ENCODE peak calls at places on chromosomes 13 and 19, in five cellular contexts. Y is AG04449, G is cardiac muscle cell, T is IMR-90, S is brain microvascular endothelial cell. F is an unnamed sample.

GRCh38 chr19:37251308-37252229 is 33.6 kb downstream of the ZNF383 start:
- DNase-seq in Y (peak), G (no peak), T (peak), S (peak), F (peak)

GRCh38 chr19:33561261-33561660 is 39.7 kb upstream of the PEPD start:
- DNase-seq in Y (no peak), G (no peak), T (no peak), S (no peak), F (no peak)

GRCh38 chr13:25214371-25215252 is 42.5 kb upstream of the AMER2 start:
- DNase-seq in Y (no peak), G (no peak), T (peak), S (no peak), F (no peak)

GRCh38 chr13:99342723-99343315 is 35.6 kb upstream of the GPR183 start:
- DNase-seq in Y (no peak), G (no peak), T (no peak), S (no peak), F (no peak)

GRCh38 chr19:16088985-16089846 is 12.9 kb downstream of the TPM4 start:
- DNase-seq in Y (no peak), G (no peak), T (no peak), S (no peak), F (no peak)

GRCh38 chr13:36639610-36640009 is 34.2 kb upstream of the SERTM1 start:
- DNase-seq in Y (no peak), G (no peak), T (no peak), S (no peak), F (no peak)

GRCh38 chr19:54653181-54653809 is 9.5 kb upstream of the LILRB4 start:
- DNase-seq in Y (no peak), G (no peak), T (peak), S (no peak), F (no peak)

GRCh38 chr13:42539670-42540069 is 34.3 kb upstream of the TNFSF11 start:
- DNase-seq in Y (no peak), G (no peak), T (no peak), S (peak), F (no peak)

GRCh38 chr19:31715249-31715944 is 366.2 kb upstream of the TSHZ3 start:
- DNase-seq in Y (no peak), G (no peak), T (no peak), S (no peak), F (no peak)

GRCh38 chr19:12230751-12231733 is 63.6 kb downstream of the ZNF44 start:
- DNase-seq in Y (no peak), G (no peak), T (no peak), S (no peak), F (no peak)

GRCh38 chr13:36432106-36432544 is at the start of gene CCNA1:
- DNase-seq in Y (no peak), G (peak), T (no peak), S (no peak), F (no peak)

GRCh38 chr13:106818971-106819370 is 251.0 kb upstream of the ARGLU1 start:
- DNase-seq in Y (no peak), G (no peak), T (no peak), S (no peak), F (no peak)

GRCh38 chr13:114279770-114280169 is 1.6 kb upstream of the UPF3A start:
- DNase-seq in Y (no peak), G (peak), T (no peak), S (no peak), F (no peak)

GRCh38 chr13:41942462-41943094 is 18.3 kb downstream of the VWA8 start:
- DNase-seq in Y (peak), G (peak), T (peak), S (peak), F (no peak)

GRCh38 chr13:92901739-92902138 is 324.9 kb upstream of the GPC6 start:
- DNase-seq in Y (no peak), G (no peak), T (no peak), S (no peak), F (no peak)

GRCh38 chr13:71661921-71662320 is 205.1 kb downstream of the DACH1 start:
- DNase-seq in Y (no peak), G (no peak), T (peak), S (peak), F (no peak)

GRCh38 chr13:97445504-97446187 is 11.7 kb downstream of the RAP2A start:
- DNase-seq in Y (no peak), G (no peak), T (no peak), S (no peak), F (no peak)

GRCh38 chr19:20787766-20788165 is 11.7 kb downstream of the ZNF66 start:
- DNase-seq in Y (no peak), G (no peak), T (peak), S (no peak), F (no peak)

GRCh38 chr19:400976-401835 is 7.7 kb downstream of the C2CD4C start:
- DNase-seq in Y (no peak), G (no peak), T (no peak), S (no peak), F (no peak)

GRCh38 chr13:75214846-75215245 is 267.1 kb downstream of the TBC1D4 start:
- DNase-seq in Y (no peak), G (no peak), T (no peak), S (no peak), F (no peak)

GRCh38 chr19:46402725-46403124 is 10.6 kb downstream of the CCDC8 start:
- DNase-seq in Y (no peak), G (no peak), T (no peak), S (no peak), F (no peak)

GRCh38 chr13:113897161-113897560 is 33.3 kb upstream of the GAS6 start:
- DNase-seq in Y (peak), G (no peak), T (peak), S (peak), F (peak)

GRCh38 chr19:51422053-51422448 is 4.6 kb upstream of the SIGLEC10 start:
- DNase-seq in Y (no peak), G (peak), T (peak), S (peak), F (no peak)

GRCh38 chr13:87680298-87680697 is 9.1 kb downstream of the SLITRK5 start:
- DNase-seq in Y (no peak), G (no peak), T (no peak), S (no peak), F (no peak)

GRCh38 chr19:38429055-38429810 is 3.2 kb upstream of the RASGRP4 start:
- DNase-seq in Y (no peak), G (no peak), T (no peak), S (no peak), F (no peak)

DNA sequence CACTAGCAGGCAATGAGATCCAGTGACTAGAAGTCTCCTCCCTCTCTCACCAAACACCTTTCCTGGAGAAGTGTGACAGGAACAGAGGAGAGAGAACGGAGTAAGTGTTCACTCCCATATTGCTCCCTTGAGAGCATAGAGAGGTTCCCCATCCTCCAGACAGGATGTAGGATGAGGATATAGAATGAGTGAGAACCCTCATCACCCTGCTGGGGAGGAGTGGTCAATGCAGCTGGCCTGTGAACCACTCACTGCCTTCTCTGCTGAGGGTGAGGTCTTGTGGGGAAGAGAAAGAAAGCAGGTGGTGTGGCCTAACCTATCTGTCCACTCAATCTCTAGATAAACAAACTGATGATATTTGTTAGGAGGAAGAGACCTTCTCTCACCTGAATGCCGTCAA is 386.6 kb downstream of the PCDH20 start:
- DNase-seq in Y (no peak), G (no peak), T (no peak), S (no peak), F (no peak)
- H3K4me3 ChIP-seq in Y (no peak), G (no peak), T (no peak), S (no peak), F (no peak)

GRCh38 chr19:3525052-3525451 is 13.9 kb upstream of the TEKTIP1 start:
- DNase-seq in Y (no peak), G (no peak), T (no peak), S (no peak), F (no peak)

GRCh38 chr19:3527250-3527910 is 11.6 kb upstream of the TEKTIP1 start:
- DNase-seq in Y (no peak), G (no peak), T (no peak), S (no peak), F (no peak)

GRCh38 chr19:3528080-3528479 is 10.9 kb upstream of the TEKTIP1 start:
- DNase-seq in Y (no peak), G (no peak), T (no peak), S (no peak), F (no peak)

GRCh38 chr19:3528539-3529211 is 10.3 kb upstream of the TEKTIP1 start:
- DNase-seq in Y (no peak), G (no peak), T (no peak), S (no peak), F (no peak)

GRCh38 chr19:3526507-3527244 is 12.3 kb upstream of the TEKTIP1 start:
- DNase-seq in Y (no peak), G (no peak), T (no peak), S (no peak), F (no peak)
- TF ChIP-seq CTCF in Y (no peak), G (peak), T (no peak), S (peak), F (peak)

GRCh38 chr19:1749373-1750342 is 3.6 kb upstream of the ONECUT3 start:
- DNase-seq in Y (no peak), G (no peak), T (no peak), S (no peak), F (no peak)
- H3K4me3 ChIP-seq in Y (no peak), G (no peak), T (no peak), S (no peak), F (no peak)

GRCh38 chr13:31377946-31378345 is 178.2 kb downstream of the B3GLCT start:
- DNase-seq in Y (no peak), G (no peak), T (no peak), S (no peak), F (no peak)

GRCh38 chr13:31369213-31369612 is 169.4 kb downstream of the B3GLCT start:
- DNase-seq in Y (no peak), G (no peak), T (no peak), S (peak), F (no peak)

GRCh38 chr13:31374682-31375081 is 174.9 kb downstream of the B3GLCT start:
- DNase-seq in Y (no peak), G (no peak), T (no peak), S (no peak), F (no peak)

GRCh38 chr13:31367410-31367809 is 167.6 kb downstream of the B3GLCT start:
- DNase-seq in Y (no peak), G (no peak), T (no peak), S (no peak), F (no peak)

GRCh38 chr13:31372454-31372853 is 172.7 kb downstream of the B3GLCT start:
- DNase-seq in Y (no peak), G (no peak), T (no peak), S (no peak), F (no peak)
- TF ChIP-seq CTCF in Y (no peak), G (no peak), T (no peak), S (no peak), F (no peak)

GRCh38 chr19:1812426-1813196 is 535 bp upstream of the ATP8B3 start:
- DNase-seq in Y (peak), G (peak), T (peak), S (peak), F (peak)

GRCh38 chr19:1811942-1812425 is at the start of gene ATP8B3:
- DNase-seq in Y (no peak), G (no peak), T (no peak), S (no peak), F (no peak)

GRCh38 chr19:1813837-1814217 is 1.8 kb upstream of the ATP8B3 start:
- DNase-seq in Y (no peak), G (no peak), T (no peak), S (no peak), F (no peak)

GRCh38 chr19:1814391-1814790 is 2.3 kb upstream of the ATP8B3 start:
- DNase-seq in Y (no peak), G (no peak), T (no peak), S (no peak), F (no peak)

GRCh38 chr19:1813197-1813836 is 1.2 kb upstream of the ATP8B3 start:
- DNase-seq in Y (no peak), G (no peak), T (no peak), S (no peak), F (no peak)
- H3K4me3 ChIP-seq in Y (peak), G (peak), T (peak), S (peak), F (peak)

GRCh38 chr13:47764817-47765216 is 236.3 kb downstream of the SUCLA2 start:
- DNase-seq in Y (no peak), G (no peak), T (no peak), S (no peak), F (no peak)
- TF ChIP-seq CTCF in Y (no peak), G (no peak), T (no peak), S (no peak), F (no peak)